ENCODE peak calls at places on chromosomes 1 and 21, in four cellular contexts. One of them, this sample, is unnamed.

GRCh38 chr1:91569411-91570104 is 68.9 kb downstream of the CDC7 start:
- DNase-seq in hepatocyte: peak; percentile 45
- DNase-seq in dorsolateral prefrontal cortex: no peak
- DNase-seq in AG04450: peak; percentile 67
- DNase-seq in this sample: no peak

GRCh38 chr1:50971748-50972305 is 1.8 kb downstream of the CDKN2C start:
- DNase-seq in hepatocyte: no peak
- DNase-seq in dorsolateral prefrontal cortex: no peak
- DNase-seq in AG04450: no peak
- DNase-seq in this sample: no peak

GRCh38 chr21:24590261-24590660 is 1017.0 kb downstream of the MRPL39 start:
- DNase-seq in hepatocyte: no peak
- DNase-seq in dorsolateral prefrontal cortex: no peak
- DNase-seq in AG04450: no peak
- DNase-seq in this sample: no peak

GRCh38 chr1:167428418-167428817 is 89.9 kb downstream of the CD247 start:
- DNase-seq in hepatocyte: no peak
- DNase-seq in dorsolateral prefrontal cortex: no peak
- DNase-seq in AG04450: no peak
- DNase-seq in this sample: no peak

GRCh38 chr1:240492832-240493440 is 119.0 kb downstream of the GREM2 start:
- DNase-seq in hepatocyte: peak; percentile 76
- DNase-seq in dorsolateral prefrontal cortex: peak; percentile 38
- DNase-seq in AG04450: no peak
- DNase-seq in this sample: no peak

GRCh38 chr1:158793604-158794003 is 12.6 kb upstream of the OR6N2 start:
- DNase-seq in hepatocyte: no peak
- DNase-seq in dorsolateral prefrontal cortex: no peak
- DNase-seq in AG04450: no peak
- DNase-seq in this sample: no peak

GRCh38 chr1:206814716-206815341 is 42.5 kb upstream of the IL10 start:
- DNase-seq in hepatocyte: peak; percentile 40
- DNase-seq in dorsolateral prefrontal cortex: peak; percentile 51
- DNase-seq in AG04450: peak; percentile 65
- DNase-seq in this sample: no peak

GRCh38 chr1:31592132-31592531 is 15.8 kb downstream of the TINAGL1 start:
- DNase-seq in hepatocyte: no peak
- DNase-seq in dorsolateral prefrontal cortex: no peak
- DNase-seq in AG04450: no peak
- DNase-seq in this sample: no peak

GRCh38 chr1:154483941-154484803 is 17.8 kb upstream of the TDRD10 start:
- DNase-seq in hepatocyte: peak; percentile 28
- DNase-seq in dorsolateral prefrontal cortex: no peak
- DNase-seq in AG04450: peak; percentile 29
- DNase-seq in this sample: no peak

GRCh38 chr1:18712254-18712605 is 81.6 kb downstream of the PAX7 start:
- DNase-seq in hepatocyte: no peak
- DNase-seq in dorsolateral prefrontal cortex: no peak
- DNase-seq in AG04450: no peak
- DNase-seq in this sample: no peak

GRCh38 chr1:234926574-234927311 is 201.9 kb downstream of the TOMM20 start:
- DNase-seq in hepatocyte: no peak
- DNase-seq in dorsolateral prefrontal cortex: no peak
- DNase-seq in AG04450: no peak
- DNase-seq in this sample: no peak

GRCh38 chr1:167904641-167905040 is 9.3 kb downstream of the ADCY10 start:
- DNase-seq in hepatocyte: no peak
- DNase-seq in dorsolateral prefrontal cortex: no peak
- DNase-seq in AG04450: no peak
- DNase-seq in this sample: no peak

GRCh38 chr1:101005871-101006270 is 19.7 kb downstream of the DPH5 start:
- DNase-seq in hepatocyte: no peak
- DNase-seq in dorsolateral prefrontal cortex: no peak
- DNase-seq in AG04450: no peak
- DNase-seq in this sample: no peak

GRCh38 chr1:156167536-156167935 is 14.2 kb downstream of the SEMA4A start:
- DNase-seq in hepatocyte: no peak
- DNase-seq in dorsolateral prefrontal cortex: no peak
- DNase-seq in AG04450: no peak
- DNase-seq in this sample: no peak

GRCh38 chr1:113782451-113782850 is 23.2 kb upstream of the PHTF1 start:
- DNase-seq in hepatocyte: no peak
- DNase-seq in dorsolateral prefrontal cortex: no peak
- DNase-seq in AG04450: no peak
- DNase-seq in this sample: no peak

GRCh38 chr21:42463861-42464515 is 32.0 kb downstream of the RSPH1 start:
- DNase-seq in hepatocyte: no peak
- DNase-seq in dorsolateral prefrontal cortex: no peak
- DNase-seq in AG04450: peak; percentile 13
- DNase-seq in this sample: no peak

GRCh38 chr1:51789342-51789741 is 89.2 kb downstream of the NRDC start:
- DNase-seq in hepatocyte: no peak
- DNase-seq in dorsolateral prefrontal cortex: no peak
- DNase-seq in AG04450: no peak
- DNase-seq in this sample: no peak

GRCh38 chr1:86156571-86157455 is at the start of gene COL24A1:
- DNase-seq in hepatocyte: peak; percentile 69
- DNase-seq in dorsolateral prefrontal cortex: peak; percentile 38
- DNase-seq in AG04450: peak; percentile 56
- DNase-seq in this sample: no peak

GRCh38 chr1:212902054-212902453 is 44.0 kb downstream of the FLVCR1 start:
- DNase-seq in hepatocyte: no peak
- DNase-seq in dorsolateral prefrontal cortex: no peak
- DNase-seq in AG04450: no peak
- DNase-seq in this sample: no peak

GRCh38 chr1:54808443-54809207 is 7.5 kb upstream of the TTC22 start:
- DNase-seq in hepatocyte: no peak
- DNase-seq in dorsolateral prefrontal cortex: peak; percentile 10
- DNase-seq in AG04450: no peak
- DNase-seq in this sample: no peak

GRCh38 chr1:5765997-5766913 is 226.0 kb downstream of the NPHP4 start:
- DNase-seq in hepatocyte: no peak
- DNase-seq in dorsolateral prefrontal cortex: no peak
- DNase-seq in AG04450: no peak
- DNase-seq in this sample: no peak

GRCh38 chr1:112454316-112454715 is 54.4 kb upstream of the WNT2B start:
- DNase-seq in hepatocyte: no peak
- DNase-seq in dorsolateral prefrontal cortex: no peak
- DNase-seq in AG04450: no peak
- DNase-seq in this sample: no peak

GRCh38 chr1:216464489-216464888 is 41.2 kb upstream of the USH2A start:
- DNase-seq in hepatocyte: no peak
- DNase-seq in dorsolateral prefrontal cortex: no peak
- DNase-seq in AG04450: peak; percentile 88
- DNase-seq in this sample: no peak

GRCh38 chr1:153271711-153272110 is 12.2 kb downstream of the LORICRIN start:
- DNase-seq in hepatocyte: no peak
- DNase-seq in dorsolateral prefrontal cortex: no peak
- DNase-seq in AG04450: no peak
- DNase-seq in this sample: no peak

GRCh38 chr1:162954824-162955223 is 93.8 kb upstream of the CCDC190 start:
- DNase-seq in hepatocyte: no peak
- DNase-seq in dorsolateral prefrontal cortex: no peak
- DNase-seq in AG04450: no peak
- DNase-seq in this sample: no peak

GRCh38 chr1:176243746-176244145 is 36.7 kb upstream of the COP1 start:
- DNase-seq in hepatocyte: no peak
- DNase-seq in dorsolateral prefrontal cortex: no peak
- DNase-seq in AG04450: no peak
- DNase-seq in this sample: no peak

GRCh38 chr1:22841754-22842370 is 130.8 kb downstream of the LACTBL1 start:
- DNase-seq in hepatocyte: no peak
- DNase-seq in dorsolateral prefrontal cortex: peak; percentile 71
- DNase-seq in AG04450: no peak
- DNase-seq in this sample: no peak

GRCh38 chr1:25675729-25676476 is 59.3 kb downstream of the MAN1C1 start:
- DNase-seq in hepatocyte: no peak
- DNase-seq in dorsolateral prefrontal cortex: no peak
- DNase-seq in AG04450: no peak
- DNase-seq in this sample: no peak

GRCh38 chr1:27954186-27954585 is 5.6 kb upstream of the XKR8 start:
- DNase-seq in hepatocyte: no peak
- DNase-seq in dorsolateral prefrontal cortex: no peak
- DNase-seq in AG04450: no peak
- DNase-seq in this sample: no peak

GRCh38 chr1:192635041-192635440 is 906 bp upstream of the RGS13 start:
- DNase-seq in hepatocyte: no peak
- DNase-seq in dorsolateral prefrontal cortex: no peak
- DNase-seq in AG04450: no peak
- DNase-seq in this sample: no peak

GRCh38 chr1:147292635-147293251 is 50.3 kb downstream of the CHD1L start:
- DNase-seq in hepatocyte: no peak
- DNase-seq in dorsolateral prefrontal cortex: no peak
- DNase-seq in AG04450: peak; percentile 86
- DNase-seq in this sample: no peak

GRCh38 chr1:243924588-243925349 is 74.7 kb upstream of the AKT3 start:
- DNase-seq in hepatocyte: no peak
- DNase-seq in dorsolateral prefrontal cortex: no peak
- DNase-seq in AG04450: no peak
- DNase-seq in this sample: no peak

GRCh38 chr1:89555550-89555949 is 30.9 kb downstream of the LRRC8B start:
- DNase-seq in hepatocyte: no peak
- DNase-seq in dorsolateral prefrontal cortex: no peak
- DNase-seq in AG04450: no peak
- DNase-seq in this sample: no peak

DNA sequence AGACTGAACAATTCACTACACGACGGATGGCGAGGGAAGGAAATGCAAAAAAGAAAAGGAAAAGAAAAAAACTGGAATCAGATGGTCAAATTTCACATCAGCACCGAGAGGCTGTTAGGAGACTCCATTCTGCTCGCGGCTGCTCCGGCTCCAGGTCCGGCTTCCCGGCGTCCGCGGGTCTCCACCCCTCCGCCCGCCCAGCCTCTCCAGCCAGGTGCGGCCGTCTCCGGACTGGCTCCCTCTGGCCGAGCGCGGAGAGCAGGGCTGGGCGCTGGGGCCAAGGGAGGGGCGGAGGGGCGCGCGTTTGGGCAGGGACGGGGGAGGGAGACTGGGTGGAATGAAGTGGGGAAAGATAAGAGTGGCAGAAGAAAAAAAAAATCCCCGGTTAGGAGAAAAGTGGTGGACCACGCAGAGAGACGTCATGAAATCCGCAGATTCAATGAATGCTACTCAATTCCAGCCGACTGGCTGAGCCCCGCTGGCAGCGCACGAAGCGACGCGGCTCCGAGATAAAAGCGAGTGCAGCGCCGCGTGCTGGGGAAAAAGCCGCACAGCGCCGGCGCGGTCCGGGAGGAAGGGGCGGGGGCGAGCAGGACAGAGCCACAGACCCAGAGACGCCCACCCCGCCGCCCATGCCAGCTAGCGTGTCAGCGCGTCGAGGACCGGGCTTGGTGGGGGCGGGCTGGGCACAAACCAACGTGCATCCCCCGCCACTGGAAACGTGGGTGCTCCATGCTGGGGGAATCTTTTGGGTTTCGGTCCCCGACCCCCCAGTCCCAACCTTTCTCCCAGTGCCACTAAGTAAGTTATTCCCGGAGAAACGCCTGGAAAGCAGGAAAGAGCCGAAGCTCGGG is at the start of gene KCNJ6:
- DNase-seq in hepatocyte: peak; percentile 80
- DNase-seq in dorsolateral prefrontal cortex: peak; percentile 72
- DNase-seq in AG04450: no peak
- DNase-seq in this sample: no peak
- TF ChIP-seq CTCF in hepatocyte: peak; percentile 65
- TF ChIP-seq CTCF in dorsolateral prefrontal cortex: peak; percentile 56
- TF ChIP-seq CTCF in AG04450: peak; percentile 83
- TF ChIP-seq CTCF in this sample: peak; percentile 76

DNA sequence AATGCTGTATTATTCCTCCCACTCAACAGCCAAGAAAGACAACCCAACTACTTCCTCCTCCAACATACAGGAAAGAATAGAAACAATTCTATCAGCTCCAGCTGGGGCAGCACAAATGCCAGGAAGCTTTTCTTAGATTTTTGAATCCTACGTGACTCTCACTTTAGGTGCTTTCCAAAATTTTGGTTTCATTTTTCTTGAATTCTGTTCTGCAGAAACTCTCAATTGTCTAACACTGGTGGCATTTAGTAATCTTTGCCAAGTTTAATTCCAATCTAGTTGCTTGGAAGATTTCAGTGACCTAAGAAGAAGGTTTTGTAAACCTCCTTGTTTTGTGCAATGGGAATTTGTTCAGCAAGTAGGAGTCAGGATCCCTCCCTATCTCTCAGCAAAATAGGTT is 37.1 kb upstream of the DOCK7 start:
- DNase-seq in hepatocyte: no peak
- DNase-seq in dorsolateral prefrontal cortex: no peak
- DNase-seq in AG04450: peak; percentile 68
- DNase-seq in this sample: no peak
- H3K27ac ChIP-seq in hepatocyte: no peak overlapping the region
- H3K27ac ChIP-seq in dorsolateral prefrontal cortex: peak overlapping the region; percentile 41
- H3K27ac ChIP-seq in AG04450: peak overlapping the region; percentile 62
- H3K27ac ChIP-seq in this sample: peak overlapping the region; percentile 48

DNA sequence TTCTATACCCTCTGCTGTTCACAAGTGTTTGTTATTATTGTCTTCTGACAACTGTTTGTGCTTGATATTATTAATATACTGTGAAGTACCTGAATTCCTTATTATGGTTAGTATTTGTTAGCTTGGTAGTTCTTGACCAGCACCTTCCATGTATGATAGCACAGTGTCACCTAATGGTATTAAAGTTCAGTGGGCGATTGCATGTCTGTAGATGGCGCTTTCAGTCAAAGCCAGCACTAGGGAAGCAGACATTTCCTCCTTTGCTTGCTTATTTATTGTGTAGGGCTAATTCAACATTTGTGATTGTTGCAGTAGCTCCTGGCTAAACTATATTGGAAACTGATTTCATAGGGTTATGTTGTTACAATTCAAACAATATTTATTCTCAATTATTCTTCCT is 218.0 kb downstream of the ZP4 start:
- DNase-seq in hepatocyte: peak; percentile 30
- DNase-seq in dorsolateral prefrontal cortex: no peak
- DNase-seq in AG04450: no peak
- DNase-seq in this sample: peak; percentile 7
- TF ChIP-seq CTCF in hepatocyte: peak; percentile 39
- TF ChIP-seq CTCF in dorsolateral prefrontal cortex: no peak
- TF ChIP-seq CTCF in AG04450: no peak
- TF ChIP-seq CTCF in this sample: peak; percentile 37

GRCh38 chr1:2311184-2312032 is 79.9 kb downstream of the MORN1 start:
- DNase-seq in hepatocyte: peak; percentile 88
- DNase-seq in dorsolateral prefrontal cortex: no peak
- DNase-seq in AG04450: no peak
- DNase-seq in this sample: no peak
- H3K27ac ChIP-seq in hepatocyte: peak overlapping the region; percentile 99
- H3K27ac ChIP-seq in dorsolateral prefrontal cortex: peak overlapping the region; percentile 76
- H3K27ac ChIP-seq in AG04450: peak overlapping the region; percentile 47
- H3K27ac ChIP-seq in this sample: peak overlapping the region; percentile 88